ENCODE peak calls at places on chromosomes 2 and 18, in nine cellular contexts. L is right cardiac atrium; A is tibial artery; I is CD4-positive, alpha-beta memory T cell; B is HCT116; V is HepG2; F is neural progenitor cell; R is GM23248; D is testis. J is an unnamed sample.

GRCh38 chr2:206064077-206064476 is 21.9 kb downstream of the INO80D start:
- DNase-seq in B (no peak), L (no peak), F (no peak), A (no peak), D (no peak), R (peak; percentile 10), I (no peak), V (no peak), J (no peak)

GRCh38 chr2:8327371-8328100 is 354.3 kb upstream of the ID2 start:
- DNase-seq in F (no peak), D (no peak), I (no peak), A (no peak), V (no peak), B (no peak), L (no peak), R (no peak), J (no peak)

GRCh38 chr2:173828189-173829157 is 136.7 kb downstream of the SP3 start:
- DNase-seq in R (peak; percentile 7), D (no peak), I (no peak), A (no peak), F (no peak), L (no peak), B (no peak), V (no peak), J (no peak)

GRCh38 chr2:120594856-120595685 is 140.6 kb upstream of the GLI2 start:
- DNase-seq in F (no peak), B (peak; percentile 33), D (no peak), L (no peak), I (no peak), A (no peak), R (peak; percentile 38), V (no peak), J (no peak)

GRCh38 chr18:42274488-42275137 is 319.6 kb downstream of the PIK3C3 start:
- DNase-seq in L (no peak), R (peak; percentile 30), I (no peak), D (no peak), A (no peak), F (peak; percentile 23), B (no peak), V (peak; percentile 62), J (no peak)

GRCh38 chr2:168165418-168165817 is 82.0 kb downstream of the STK39 start:
- DNase-seq in A (no peak), F (peak; percentile 61), D (no peak), R (peak; percentile 65), I (no peak), V (no peak), B (no peak), L (no peak), J (no peak)

GRCh38 chr18:63083555-63083954 is 236.0 kb downstream of the BCL2 start:
- DNase-seq in A (no peak), D (no peak), B (no peak), R (peak; percentile 42), I (no peak), L (no peak), V (no peak), F (no peak), J (no peak)

GRCh38 chr2:168348076-168348475 is 100.7 kb upstream of the STK39 start:
- DNase-seq in V (peak; percentile 73), F (peak; percentile 63), D (peak; percentile 76), I (no peak), A (no peak), R (peak; percentile 54), B (peak; percentile 57), L (no peak), J (no peak)

GRCh38 chr18:57925706-57926105 is 118.3 kb upstream of the NEDD4L start:
- DNase-seq in B (no peak), I (no peak), F (no peak), V (peak; percentile 9), D (no peak), R (peak; percentile 43), L (no peak), A (no peak), J (no peak)

GRCh38 chr18:293557-293956 is 25.7 kb upstream of the THOC1 start:
- DNase-seq in D (no peak), I (no peak), F (no peak), B (no peak), L (no peak), R (peak; percentile 41), A (no peak), V (no peak), J (no peak)

GRCh38 chr2:171878481-171878993 is 15.5 kb downstream of the SLC25A12 start:
- DNase-seq in R (peak; percentile 78), F (no peak), B (no peak), V (peak; percentile 56), A (peak; percentile 57), D (peak; percentile 61), I (no peak), L (peak; percentile 25), J (no peak)

GRCh38 chr18:60445341-60445740 is 72.8 kb upstream of the MC4R start:
- DNase-seq in A (no peak), V (no peak), R (peak; percentile 43), I (no peak), L (no peak), F (no peak), D (no peak), B (no peak), J (no peak)

GRCh38 chr2:33494155-33494779 is 17.8 kb downstream of the RASGRP3 start:
- DNase-seq in A (no peak), L (no peak), B (no peak), D (no peak), I (no peak), R (peak; percentile 50), F (no peak), V (no peak), J (no peak)

GRCh38 chr2:63903003-63903402 is 61.3 kb downstream of the UGP2 start:
- DNase-seq in L (no peak), V (no peak), A (no peak), F (no peak), I (no peak), D (no peak), R (peak; percentile 26), B (no peak), J (no peak)

GRCh38 chr2:179096090-179096489 is 46.2 kb upstream of the CCDC141 start:
- DNase-seq in I (peak; percentile 11), R (no peak), A (no peak), F (no peak), D (no peak), V (no peak), B (no peak), L (no peak), J (no peak)

GRCh38 chr18:78138993-78139496 is 840.6 kb upstream of the SALL3 start:
- DNase-seq in I (no peak), F (peak; percentile 72), V (no peak), L (no peak), B (no peak), D (no peak), R (no peak), A (no peak), J (no peak)

GRCh38 chr18:78140294-78140693 is 839.3 kb upstream of the SALL3 start:
- DNase-seq in F (no peak), R (no peak), I (no peak), A (no peak), B (no peak), L (no peak), V (no peak), D (no peak), J (no peak)

GRCh38 chr18:78133729-78134128 is 845.9 kb upstream of the SALL3 start:
- DNase-seq in R (no peak), I (no peak), B (no peak), V (no peak), F (no peak), A (no peak), L (no peak), D (no peak), J (no peak)

GRCh38 chr18:78136986-78137385 is 842.6 kb upstream of the SALL3 start:
- DNase-seq in D (no peak), I (no peak), V (no peak), F (no peak), B (no peak), R (no peak), A (no peak), L (no peak), J (no peak)
- H3K9me3 ChIP-seq in D (no peaks in the 10 kb centered on the region), I (no peaks in the 10 kb centered on the region), V (no peaks in the 10 kb centered on the region), F (no peaks in the 10 kb centered on the region), B (no peaks in the 10 kb centered on the region), R (no peaks in the 10 kb centered on the region), A (no peaks in the 10 kb centered on the region), L (no peaks in the 10 kb centered on the region), J (no peaks in the 10 kb centered on the region)

DNA sequence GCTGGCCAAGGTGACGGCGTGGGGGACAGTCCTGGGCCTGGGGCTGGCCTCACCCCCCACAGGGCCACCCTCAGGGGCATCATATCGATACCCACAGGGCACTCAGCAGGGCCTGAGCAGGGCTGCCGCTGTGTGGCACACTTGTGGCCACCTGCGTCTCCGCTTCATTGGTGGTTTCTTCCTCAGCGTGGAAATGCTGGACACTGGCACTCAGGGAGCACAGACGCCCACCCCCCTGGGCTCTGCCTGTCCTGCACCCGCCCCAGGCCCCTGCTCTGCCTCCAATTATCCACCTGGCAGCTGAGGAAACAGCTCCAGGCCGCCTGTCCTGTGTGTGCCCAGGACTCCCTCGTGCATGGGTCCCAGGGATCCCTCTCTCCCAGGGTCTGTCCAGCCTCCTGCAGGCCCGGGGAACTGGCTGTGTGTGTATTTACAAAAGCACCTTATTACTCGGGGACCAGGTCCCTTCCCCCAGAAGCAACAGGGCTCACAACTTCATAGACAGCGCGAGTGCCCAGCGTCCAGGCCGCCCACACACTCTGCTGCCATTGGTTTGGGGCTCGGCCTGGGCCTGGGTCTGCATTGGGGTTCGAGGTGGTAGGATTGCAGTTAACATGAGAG is 13.1 kb downstream of the CROCC2 start:
- DNase-seq in F (no peak), B (no peak), D (peak; percentile 11), L (peak; percentile 5), V (no peak), I (no peak), A (peak; percentile 18), R (no peak), J (no peak)
- H3K9me3 ChIP-seq in F (no peaks in the 10 kb centered on the region), B (no peaks in the 10 kb centered on the region), D (no peaks in the 10 kb centered on the region), L (no peaks in the 10 kb centered on the region), V (no peaks in the 10 kb centered on the region), I (no peaks in the 10 kb centered on the region), A (no peaks in the 10 kb centered on the region), R (no peaks in the 10 kb centered on the region), J (no peaks in the 10 kb centered on the region)

DNA sequence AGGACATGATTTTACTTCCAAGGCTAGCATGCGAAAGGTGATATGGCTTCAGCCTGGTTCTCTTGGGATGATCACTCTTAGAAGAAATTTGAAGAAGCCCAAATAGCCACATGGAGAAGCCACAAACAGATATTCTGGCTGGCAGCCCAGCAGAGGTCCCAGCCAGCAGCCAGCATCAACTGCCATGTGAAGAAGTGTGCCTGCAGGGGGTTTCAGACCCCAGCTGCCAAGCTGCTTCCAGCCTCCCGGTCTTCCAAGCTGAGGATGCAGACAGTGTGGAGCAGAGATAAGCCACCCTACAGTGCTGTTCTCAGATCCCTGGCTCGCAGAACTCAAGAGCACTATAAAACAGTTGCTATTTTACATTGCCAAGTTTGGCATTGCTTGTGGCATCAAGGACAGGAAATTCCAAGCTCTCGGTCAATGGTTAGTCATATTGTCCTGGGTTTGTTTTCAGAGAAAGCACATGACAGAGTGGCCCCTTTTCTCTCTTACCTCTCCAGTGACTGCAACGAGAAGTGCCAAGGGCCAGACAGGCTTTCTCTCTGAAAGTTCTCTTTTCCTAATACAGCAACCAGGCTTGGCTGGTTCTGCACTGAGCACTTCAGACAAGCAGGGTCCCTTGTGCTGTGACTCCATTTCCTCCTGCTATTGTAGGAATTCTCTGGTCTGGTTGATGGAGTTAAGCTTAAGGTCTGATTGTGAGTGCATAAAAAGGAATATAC is 223.7 kb downstream of the ANKRD30B start:
- DNase-seq in I (no peak), B (no peak), F (no peak), L (no peak), D (no peak), A (no peak), R (peak; percentile 49), V (no peak), J (no peak)
- H3K9me3 ChIP-seq in I (no peaks in the 10 kb centered on the region), B (peaks cover 3% of the 10 kb centered on the region), F (peaks cover 7% of the 10 kb centered on the region), L (no peaks in the 10 kb centered on the region), D (no peaks in the 10 kb centered on the region), A (no peaks in the 10 kb centered on the region), R (no peaks in the 10 kb centered on the region), V (no peaks in the 10 kb centered on the region), J (no peaks in the 10 kb centered on the region)

GRCh38 chr2:146561996-146562395 is 1282.8 kb upstream of the ACVR2A start:
- DNase-seq in D (no peak), R (no peak), B (no peak), F (no peak), A (no peak), I (no peak), L (no peak), V (no peak), J (no peak)
- H3K9me3 ChIP-seq in D (no peaks in the 10 kb centered on the region), R (no peaks in the 10 kb centered on the region), B (no peaks in the 10 kb centered on the region), F (no peaks in the 10 kb centered on the region), A (no peaks in the 10 kb centered on the region), I (no peaks in the 10 kb centered on the region), L (no peaks in the 10 kb centered on the region), V (no peaks in the 10 kb centered on the region), J (no peaks in the 10 kb centered on the region)